ENCODE peak calls at places on chromosome 13, in nine cellular contexts. M is iPS DF 19.7; Y is stromal cell of bone marrow; N is T1000; C is stimulated activated CD8-positive, alpha-beta memory T cell treated with anti-CD3 and anti-CD28 coated beads, Interleukin-7, amount 100 ng/mL, for 4 hours; P is neural crest cell; B is left ventricle myocardium inferior; D is MCF 10A; X is cardiac fibroblast. S is an unnamed sample.

GRCh38 chr13:27708325-27708724 is 84.0 kb upstream of the GSX1 start:
- DNase-seq in P (no peak), B (peak; percentile 17), X (no peak), C (no peak), N (no peak), M (no peak), Y (no peak), D (peak; percentile 11), S (no peak)

GRCh38 chr13:101303512-101303911 is 112.8 kb downstream of the NALCN start:
- DNase-seq in P (no peak), D (no peak), M (no peak), N (no peak), C (no peak), B (no peak), X (no peak), Y (no peak), S (no peak)

GRCh38 chr13:67106502-67107057 is 123.6 kb downstream of the PCDH9 start:
- DNase-seq in M (no peak), X (no peak), B (no peak), C (no peak), D (no peak), P (no peak), N (no peak), Y (no peak), S (no peak)

GRCh38 chr13:21675095-21676007 is 4.5 kb downstream of the FGF9 start:
- DNase-seq in N (no peak), X (no peak), P (peak; percentile 3), Y (no peak), B (peak; percentile 32), M (no peak), D (no peak), C (peak; percentile 55), S (peak; percentile 48)

GRCh38 chr13:41746259-41746658 is 214.7 kb downstream of the VWA8 start:
- DNase-seq in P (no peak), N (no peak), X (peak; percentile 47), M (no peak), B (no peak), C (no peak), D (peak; percentile 59), Y (peak; percentile 68), S (no peak)

GRCh38 chr13:64266024-64266423 is 2850.4 kb upstream of the PCDH20 start:
- DNase-seq in C (no peak), D (no peak), X (no peak), N (no peak), P (no peak), Y (no peak), B (no peak), M (no peak), S (no peak)

GRCh38 chr13:41457589-41458186 is 338 bp downstream of the RGCC start:
- DNase-seq in C (peak; percentile 22), D (no peak), M (no peak), Y (no peak), B (peak; percentile 25), P (peak; percentile 3), X (no peak), N (no peak), S (peak; percentile 37)

GRCh38 chr13:96871470-96871869 is 122.8 kb downstream of the OXGR1 start:
- DNase-seq in X (no peak), M (no peak), B (no peak), C (no peak), P (no peak), Y (no peak), N (no peak), D (no peak), S (no peak)

GRCh38 chr13:50409186-50409585 is 393.9 kb downstream of the KCNRG start:
- DNase-seq in C (no peak), Y (no peak), X (no peak), N (no peak), P (no peak), M (no peak), D (no peak), B (no peak), S (no peak)

GRCh38 chr13:53255795-53256194 is 227.2 kb downstream of the OLFM4 start:
- DNase-seq in P (no peak), D (no peak), C (no peak), B (no peak), N (no peak), M (no peak), X (no peak), Y (no peak), S (no peak)

GRCh38 chr13:111946214-111946613 is 120.7 kb upstream of the SOX1 start:
- DNase-seq in D (no peak), C (no peak), M (no peak), B (no peak), P (no peak), X (no peak), Y (no peak), N (no peak), S (no peak)

GRCh38 chr13:33125821-33126570 is 109.8 kb downstream of the KL start:
- DNase-seq in N (peak; percentile 61), C (no peak), B (peak; percentile 61), D (peak; percentile 94), X (peak; percentile 95), P (no peak), Y (peak; percentile 80), M (peak; percentile 50), S (no peak)

GRCh38 chr13:76856141-76856571 is 30.0 kb downstream of the KCTD12 start:
- DNase-seq in P (no peak), M (no peak), D (peak; percentile 73), Y (peak; percentile 43), N (no peak), B (no peak), X (peak; percentile 76), C (no peak), S (no peak)

S was measured in HAP-1.